ENCODE peak calls at places on chromosome 9, in six cellular contexts. One of them, this sample, is unnamed.

GRCh38 chr9:110128664-110129329 is 79.2 kb downstream of the C9orf152 start:
- DNase-seq in iris pigment epithelial cell: no peak
- DNase-seq in astrocyte of the cerebellum: no peak
- DNase-seq in NCI-H1694: no peak
- DNase-seq in foreskin fibroblast: no peak
- DNase-seq in T1000: no peak
- DNase-seq in this sample: no peak

GRCh38 chr9:26129216-26129615 is 451.0 kb upstream of the TUSC1 start:
- DNase-seq in iris pigment epithelial cell: no peak
- DNase-seq in astrocyte of the cerebellum: no peak
- DNase-seq in NCI-H1694: no peak
- DNase-seq in foreskin fibroblast: peak; percentile 33
- DNase-seq in T1000: peak; percentile 32
- DNase-seq in this sample: no peak

GRCh38 chr9:112858625-112859147 is 32.0 kb downstream of the SLC46A2 start:
- DNase-seq in iris pigment epithelial cell: peak; percentile 20
- DNase-seq in astrocyte of the cerebellum: no peak
- DNase-seq in NCI-H1694: no peak
- DNase-seq in foreskin fibroblast: peak; percentile 58
- DNase-seq in T1000: no peak
- DNase-seq in this sample: no peak

GRCh38 chr9:114946013-114946412 is 15.6 kb upstream of the TNFSF8 start:
- DNase-seq in iris pigment epithelial cell: no peak
- DNase-seq in astrocyte of the cerebellum: no peak
- DNase-seq in NCI-H1694: no peak
- DNase-seq in foreskin fibroblast: no peak
- DNase-seq in T1000: no peak
- DNase-seq in this sample: no peak

GRCh38 chr9:7178729-7179128 is 421.0 kb downstream of the KDM4C start:
- DNase-seq in iris pigment epithelial cell: no peak
- DNase-seq in astrocyte of the cerebellum: no peak
- DNase-seq in NCI-H1694: no peak
- DNase-seq in foreskin fibroblast: no peak
- DNase-seq in T1000: no peak
- DNase-seq in this sample: no peak

GRCh38 chr9:114092336-114092735 is 6.8 kb downstream of the KIF12 start:
- DNase-seq in iris pigment epithelial cell: no peak
- DNase-seq in astrocyte of the cerebellum: no peak
- DNase-seq in NCI-H1694: no peak
- DNase-seq in foreskin fibroblast: no peak
- DNase-seq in T1000: no peak
- DNase-seq in this sample: no peak

GRCh38 chr9:18520395-18520794 is 46.4 kb downstream of the ADAMTSL1 start:
- DNase-seq in iris pigment epithelial cell: peak; percentile 27
- DNase-seq in astrocyte of the cerebellum: no peak
- DNase-seq in NCI-H1694: no peak
- DNase-seq in foreskin fibroblast: no peak
- DNase-seq in T1000: no peak
- DNase-seq in this sample: no peak

GRCh38 chr9:1053848-1054365 is 3.8 kb downstream of the DMRT2 start:
- DNase-seq in iris pigment epithelial cell: no peak
- DNase-seq in astrocyte of the cerebellum: no peak
- DNase-seq in NCI-H1694: no peak
- DNase-seq in foreskin fibroblast: no peak
- DNase-seq in T1000: no peak
- DNase-seq in this sample: no peak

GRCh38 chr9:14322211-14323082 is 8.5 kb upstream of the NFIB start:
- DNase-seq in iris pigment epithelial cell: peak; percentile 93
- DNase-seq in astrocyte of the cerebellum: peak; percentile 79
- DNase-seq in NCI-H1694: peak; percentile 61
- DNase-seq in foreskin fibroblast: peak; percentile 97
- DNase-seq in T1000: peak; percentile 58
- DNase-seq in this sample: no peak

GRCh38 chr9:70502690-70503089 is 88.2 kb upstream of the KLF9 start:
- DNase-seq in iris pigment epithelial cell: no peak
- DNase-seq in astrocyte of the cerebellum: no peak
- DNase-seq in NCI-H1694: no peak
- DNase-seq in foreskin fibroblast: no peak
- DNase-seq in T1000: no peak
- DNase-seq in this sample: no peak

GRCh38 chr9:129319076-129319937 is 141.2 kb upstream of the IER5L start:
- DNase-seq in iris pigment epithelial cell: no peak
- DNase-seq in astrocyte of the cerebellum: no peak
- DNase-seq in NCI-H1694: no peak
- DNase-seq in foreskin fibroblast: no peak
- DNase-seq in T1000: no peak
- DNase-seq in this sample: no peak

GRCh38 chr9:38141751-38142150 is 72.7 kb upstream of the SHB start:
- DNase-seq in iris pigment epithelial cell: peak; percentile 80
- DNase-seq in astrocyte of the cerebellum: peak; percentile 38
- DNase-seq in NCI-H1694: no peak
- DNase-seq in foreskin fibroblast: peak; percentile 65
- DNase-seq in T1000: no peak
- DNase-seq in this sample: peak; percentile 65

GRCh38 chr9:123998970-123999621 is 12.5 kb upstream of the LHX2 start:
- DNase-seq in iris pigment epithelial cell: no peak
- DNase-seq in astrocyte of the cerebellum: no peak
- DNase-seq in NCI-H1694: peak; percentile 10
- DNase-seq in foreskin fibroblast: no peak
- DNase-seq in T1000: no peak
- DNase-seq in this sample: no peak

GRCh38 chr9:133954862-133955529 is 37.1 kb downstream of the VAV2 start:
- DNase-seq in iris pigment epithelial cell: no peak
- DNase-seq in astrocyte of the cerebellum: no peak
- DNase-seq in NCI-H1694: no peak
- DNase-seq in foreskin fibroblast: no peak
- DNase-seq in T1000: no peak
- DNase-seq in this sample: no peak

GRCh38 chr9:132644251-132644650 is 25.5 kb downstream of the DDX31 start:
- DNase-seq in iris pigment epithelial cell: no peak
- DNase-seq in astrocyte of the cerebellum: no peak
- DNase-seq in NCI-H1694: peak; percentile 53
- DNase-seq in foreskin fibroblast: no peak
- DNase-seq in T1000: no peak
- DNase-seq in this sample: no peak

GRCh38 chr9:87193151-87193550 is 245.8 kb upstream of the GAS1 start:
- DNase-seq in iris pigment epithelial cell: peak; percentile 36
- DNase-seq in astrocyte of the cerebellum: no peak
- DNase-seq in NCI-H1694: no peak
- DNase-seq in foreskin fibroblast: peak; percentile 69
- DNase-seq in T1000: no peak
- DNase-seq in this sample: no peak

GRCh38 chr9:2338770-2339169 is 282.8 kb upstream of the VLDLR start:
- DNase-seq in iris pigment epithelial cell: no peak
- DNase-seq in astrocyte of the cerebellum: no peak
- DNase-seq in NCI-H1694: no peak
- DNase-seq in foreskin fibroblast: no peak
- DNase-seq in T1000: no peak
- DNase-seq in this sample: no peak

This sample was measured in non-pigmented ciliary epithelial cell.